ENCODE peak calls at places on chromosomes 11 and 22, in five cellular contexts. C is kidney, S is lower leg skin, A is ovary, Z is HL-60. D is an unnamed sample.

GRCh38 chr11:59175104-59175503 is 3.2 kb downstream of the DTX4 start:
- DNase-seq in C (no peak), S (no peak), A (peak), Z (no peak), D (no peak)

GRCh38 chr11:116656011-116656410 is 116.8 kb downstream of the BUD13 start:
- DNase-seq in C (no peak), S (no peak), A (no peak), Z (no peak), D (no peak)

GRCh38 chr11:24932110-24933000 is 435.5 kb downstream of the LUZP2 start:
- DNase-seq in C (no peak), S (no peak), A (no peak), Z (no peak), D (no peak)

GRCh38 chr22:37817705-37818311 is 5.4 kb upstream of the GALR3 start:
- DNase-seq in C (peak), S (peak), A (peak), Z (peak), D (peak)

GRCh38 chr11:45319077-45319476 is 32.9 kb upstream of the SYT13 start:
- DNase-seq in C (no peak), S (no peak), A (no peak), Z (no peak), D (no peak)

GRCh38 chr22:22710719-22711531 is 66.5 kb downstream of the GGTLC2 start:
- DNase-seq in C (peak), S (peak), A (peak), Z (peak), D (no peak)

GRCh38 chr22:36560001-36560400 is 31.0 kb upstream of the EIF3D start:
- DNase-seq in C (no peak), S (no peak), A (no peak), Z (no peak), D (no peak)

GRCh38 chr22:49734390-49734789 is 93.3 kb downstream of the BRD1 start:
- DNase-seq in C (peak), S (no peak), A (no peak), Z (no peak), D (no peak)

GRCh38 chr22:38751422-38752346 is 4.1 kb downstream of the SUN2 start:
- DNase-seq in C (peak), S (peak), A (no peak), Z (peak), D (no peak)

GRCh38 chr11:106159846-106160245 is 82.4 kb downstream of the AASDHPPT start:
- DNase-seq in C (no peak), S (no peak), A (no peak), Z (no peak), D (no peak)

GRCh38 chr22:50733521-50734342 is 4.3 kb upstream of the ACR start:
- DNase-seq in C (peak), S (no peak), A (peak), Z (no peak), D (no peak)

GRCh38 chr11:69186316-69187266 is 30.9 kb downstream of the SMIM38 start:
- DNase-seq in C (no peak), S (no peak), A (no peak), Z (no peak), D (no peak)

GRCh38 chr11:69174841-69175240 is 19.1 kb downstream of the SMIM38 start:
- DNase-seq in C (no peak), S (no peak), A (no peak), Z (no peak), D (no peak)

GRCh38 chr11:69178819-69179482 is 23.2 kb downstream of the SMIM38 start:
- DNase-seq in C (no peak), S (no peak), A (no peak), Z (no peak), D (no peak)

GRCh38 chr11:69183613-69184012 is 27.9 kb downstream of the SMIM38 start:
- DNase-seq in C (no peak), S (no peak), A (no peak), Z (no peak), D (no peak)

GRCh38 chr11:69180726-69181125 is 25.0 kb downstream of the SMIM38 start:
- DNase-seq in C (no peak), S (no peak), A (no peak), Z (no peak), D (no peak)
- H3K4me3 ChIP-seq in C (no peak), S (no peak), A (no peak), Z (no peak), D (no peak)

DNA sequence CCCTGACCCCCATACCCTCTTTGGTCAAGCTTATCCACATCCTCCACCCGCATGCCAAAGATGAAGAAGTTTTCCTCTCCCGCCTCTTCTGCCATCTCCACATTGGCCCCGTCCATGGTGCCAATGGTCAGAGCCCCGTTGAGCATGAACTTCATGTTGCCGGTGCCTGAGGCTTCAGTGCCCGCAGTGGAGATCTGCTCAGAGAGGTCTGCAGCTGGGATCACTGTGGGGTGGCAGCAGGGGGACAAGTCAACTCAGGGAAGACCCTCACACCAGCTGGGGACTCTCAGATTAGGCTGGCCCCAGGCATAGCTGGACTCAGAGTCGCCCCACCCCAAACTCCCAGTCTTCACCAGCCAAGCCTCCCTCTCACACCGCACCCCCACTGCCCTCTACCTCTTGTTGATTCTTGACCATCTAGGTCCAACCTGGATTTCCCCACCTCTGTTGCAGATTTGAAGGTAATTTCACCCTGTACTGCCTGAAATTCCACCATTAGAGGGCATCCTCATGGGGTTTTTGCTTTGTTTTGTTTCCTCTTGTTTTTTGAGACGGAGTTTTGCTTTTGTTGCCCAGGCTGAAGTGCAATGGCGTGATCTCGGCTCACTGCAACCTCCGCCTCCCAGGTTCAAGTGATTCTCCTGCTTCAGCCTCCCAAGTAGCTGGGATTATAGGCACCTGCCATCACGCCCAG is 6.6 kb upstream of the RASGRP2 start:
- DNase-seq in C (peak), S (no peak), A (no peak), Z (no peak), D (no peak)
- TF ChIP-seq CTCF in C (peak), S (no peak), A (no peak), Z (no peak), D (peak)

GRCh38 chr11:117875397-117876048 is 935 bp downstream of the FXYD6 start:
- DNase-seq in C (peak), S (no peak), A (peak), Z (no peak), D (no peak)

GRCh38 chr11:117876341-117877119 is at the start of gene FXYD6:
- DNase-seq in C (peak), S (no peak), A (peak), Z (no peak), D (no peak)

GRCh38 chr11:117878314-117878938 is 2.0 kb upstream of the FXYD6 start:
- DNase-seq in C (no peak), S (no peak), A (no peak), Z (no peak), D (no peak)

GRCh38 chr11:117876049-117876340 is 463 bp downstream of the FXYD6 start:
- DNase-seq in C (no peak), S (no peak), A (no peak), Z (no peak), D (no peak)

DNA sequence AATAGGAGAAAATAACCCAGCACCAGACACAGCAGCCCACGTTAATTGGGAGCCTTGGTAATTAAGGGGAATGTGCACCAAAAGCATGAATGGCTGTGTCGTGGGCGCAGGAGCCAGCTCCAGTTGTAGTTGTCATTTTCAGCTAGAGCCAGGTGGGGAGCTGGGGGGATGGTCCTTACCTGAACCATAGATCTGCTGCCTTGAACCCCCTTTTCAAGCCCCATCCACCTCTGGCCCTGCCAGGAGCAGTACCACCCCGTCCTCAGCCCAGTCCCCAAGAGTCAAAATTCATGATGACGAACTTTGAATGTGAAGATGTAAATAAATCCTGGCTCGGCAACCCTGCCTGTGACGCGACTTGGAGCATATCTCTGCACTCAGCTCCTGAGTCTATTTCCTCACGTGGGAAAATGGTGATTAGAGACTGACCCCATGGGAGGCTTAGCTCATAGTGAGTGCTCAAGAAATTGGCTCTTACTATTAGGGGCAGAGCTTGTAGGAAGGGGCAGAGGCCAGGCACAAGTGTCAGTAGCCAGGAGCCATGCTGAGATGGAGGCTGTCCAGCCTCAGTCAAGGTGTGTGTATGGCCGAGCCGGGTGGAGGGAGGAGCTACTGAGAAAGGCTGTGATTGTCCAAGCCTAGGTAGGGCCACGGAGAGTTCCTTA is 794 bp upstream of the FXYD6 start:
- DNase-seq in C (no peak), S (no peak), A (peak), Z (no peak), D (no peak)
- H3K4me3 ChIP-seq in C (peak), S (no peak), A (peak), Z (no peak), D (peak)

DNA sequence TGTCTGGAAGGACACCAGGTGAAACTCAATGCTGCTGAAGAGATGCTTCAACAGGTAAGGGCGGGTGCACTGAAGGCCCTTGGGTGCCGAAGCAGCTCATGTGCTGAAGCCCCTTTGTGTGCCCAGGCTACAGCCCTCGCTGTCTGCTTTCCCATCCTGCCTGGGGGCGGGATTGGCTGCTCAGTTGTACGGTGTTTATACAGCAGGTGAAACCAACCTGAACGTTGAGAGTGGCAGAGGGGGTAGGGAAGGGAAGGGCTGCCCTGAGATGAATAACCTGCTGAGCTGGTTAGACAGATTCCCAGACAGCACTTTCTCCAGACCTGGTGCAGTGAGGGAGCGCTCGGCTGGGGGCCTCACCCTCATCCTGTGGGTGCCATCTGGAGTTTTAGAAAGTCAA is 75.7 kb downstream of the CYB5R2 start:
- DNase-seq in C (peak), S (peak), A (no peak), Z (no peak), D (no peak)
- TF ChIP-seq CTCF in C (no peak), S (no peak), A (no peak), Z (no peak), D (no peak)

DNA sequence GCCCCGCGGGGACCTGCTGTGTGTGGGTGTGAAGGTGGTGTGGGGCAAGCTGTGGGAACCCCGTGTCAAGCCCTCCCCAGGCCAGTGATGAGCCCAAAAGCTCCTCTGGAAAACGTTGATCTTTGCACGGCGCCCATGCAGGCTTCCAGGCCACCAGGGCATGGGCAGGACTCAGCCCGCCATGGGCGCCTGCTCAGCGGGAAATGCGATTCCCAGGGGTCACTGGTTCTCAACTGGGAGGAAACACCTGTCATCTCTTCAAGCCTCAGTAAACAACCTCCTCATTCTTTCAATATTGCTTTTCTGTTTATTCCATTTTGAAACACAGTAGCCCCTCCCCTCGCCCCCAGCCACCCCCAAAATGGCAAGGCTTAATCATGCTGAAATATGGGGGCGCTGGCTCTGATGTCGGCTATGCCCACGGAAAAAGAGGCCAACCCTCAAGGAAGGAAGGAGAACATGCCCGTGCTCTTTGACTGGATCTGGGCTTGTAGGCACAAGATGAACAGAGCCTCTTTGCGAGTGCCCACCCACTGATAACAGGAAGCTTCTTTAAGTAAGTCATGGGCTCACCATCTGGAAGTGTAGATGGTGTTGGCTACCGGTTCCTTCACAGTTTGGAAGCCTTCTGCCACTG is 543 bp upstream of the POU2AF1 start:
- DNase-seq in C (no peak), S (no peak), A (no peak), Z (no peak), D (no peak)
- H3K4me3 ChIP-seq in C (no peak), S (no peak), A (no peak), Z (no peak), D (no peak)

GRCh38 chr11:102610198-102610597 is 14.9 kb downstream of the MMP20 start:
- DNase-seq in C (no peak), S (no peak), A (no peak), Z (no peak), D (no peak)
- TF ChIP-seq CTCF in C (no peak), S (no peak), A (no peak), Z (no peak), D (no peak)

GRCh38 chr11:121236115-121237001 is 56.2 kb upstream of the SC5D start:
- DNase-seq in C (no peak), S (no peak), A (no peak), Z (no peak), D (no peak)
- H3K4me3 ChIP-seq in C (no peak), S (no peak), A (no peak), Z (no peak), D (no peak)

GRCh38 chr11:102467080-102467708 is 14.6 kb upstream of the TMEM123 start:
- DNase-seq in C (no peak), S (no peak), A (no peak), Z (no peak), D (no peak)

GRCh38 chr11:102467853-102468580 is 15.5 kb upstream of the TMEM123 start:
- DNase-seq in C (no peak), S (no peak), A (no peak), Z (no peak), D (no peak)

GRCh38 chr11:102468636-102469195 is 16.2 kb upstream of the TMEM123 start:
- DNase-seq in C (no peak), S (no peak), A (no peak), Z (no peak), D (no peak)

GRCh38 chr11:102470257-102470656 is 17.7 kb upstream of the TMEM123 start:
- DNase-seq in C (no peak), S (no peak), A (no peak), Z (no peak), D (no peak)

GRCh38 chr11:102469196-102469821 is 16.7 kb upstream of the TMEM123 start:
- DNase-seq in C (no peak), S (no peak), A (peak), Z (no peak), D (peak)
- TF ChIP-seq CTCF in C (no peak), S (no peak), A (no peak), Z (no peak), D (no peak)

D was measured in astrocyte of the cerebellum.